ENCODE peak calls at places on chromosomes 16 and 17, in eight cellular contexts. H is cardiac muscle cell; E is ascending aorta; R is HEK293T; K is T-helper 17 cell; N is activated naive CD4-positive, alpha-beta T cell treated with anti-CD3 and anti-CD28 coated beads for 36 hours; M is substantia nigra; Y is C1 segment of cervical spinal cord. G is an unnamed sample.

GRCh38 chr17:32964541-32964940 is 27.1 kb upstream of the SPACA3 start:
- DNase-seq in N (no peak), Y (no peak), R (no peak), E (no peak), M (no peak), K (no peak), H (no peak), G (no peak)

GRCh38 chr17:34584805-34585416 is 5.5 kb downstream of the TMEM132E start:
- DNase-seq in H (peak), N (no peak), R (no peak), M (no peak), E (no peak), K (no peak), Y (no peak), G (no peak)

GRCh38 chr16:12876778-12877177 is 24.6 kb upstream of the SHISA9 start:
- DNase-seq in R (no peak), M (no peak), N (no peak), Y (no peak), K (no peak), H (no peak), E (no peak), G (no peak)

GRCh38 chr16:24748242-24748641 is 18.8 kb downstream of the TNRC6A start:
- DNase-seq in M (no peak), E (peak), Y (peak), N (peak), R (no peak), K (no peak), H (no peak), G (no peak)

GRCh38 chr17:33986088-33986487 is 269.0 kb upstream of the CCL2 start:
- DNase-seq in K (no peak), Y (no peak), N (no peak), H (no peak), E (no peak), R (no peak), M (no peak), G (no peak)

GRCh38 chr16:8854298-8854948 is 14.4 kb downstream of the CARHSP1 start:
- DNase-seq in K (no peak), Y (no peak), R (no peak), M (no peak), H (no peak), N (no peak), E (no peak), G (no peak)

GRCh38 chr17:69900101-69900500 is 174.9 kb upstream of the KCNJ16 start:
- DNase-seq in Y (no peak), E (no peak), K (no peak), M (no peak), R (no peak), N (no peak), H (no peak), G (no peak)

GRCh38 chr17:78237403-78238012 is 6.1 kb downstream of the TMEM235 start:
- DNase-seq in K (no peak), Y (peak), R (no peak), E (no peak), N (no peak), H (no peak), M (peak), G (no peak)